ENCODE peak calls at places on chromosomes 5 and 9, in four cellular contexts. C is left ventricle myocardium inferior, O is HL-60, U is breast epithelium. S is an unnamed sample.

GRCh38 chr5:490116-491094 is 33.8 kb downstream of the SLC9A3 start:
- DNase-seq in C (no peak), O (no peak), U (no peak), S (no peak)

GRCh38 chr9:102855646-102856045 is 139.5 kb upstream of the CYLC2 start:
- DNase-seq in C (no peak), O (no peak), U (no peak), S (no peak)

GRCh38 chr5:73007051-73007450 is 51.2 kb downstream of the FCHO2 start:
- DNase-seq in C (no peak), O (no peak), U (no peak), S (no peak)

GRCh38 chr5:79842991-79843390 is 148.1 kb downstream of the MTX3 start:
- DNase-seq in C (no peak), O (no peak), U (no peak), S (no peak)

GRCh38 chr9:35619800-35620158 is 1.6 kb upstream of the CD72 start:
- DNase-seq in C (no peak), O (no peak), U (no peak), S (no peak)

GRCh38 chr5:125551246-125551645 is 804.8 kb upstream of the ZNF608 start:
- DNase-seq in C (no peak), O (no peak), U (no peak), S (no peak)

GRCh38 chr9:96612966-96613589 is 6.6 kb downstream of the CDC14B start:
- DNase-seq in C (no peak), O (no peak), U (no peak), S (no peak)

GRCh38 chr9:126756876-126757415 is 47.9 kb upstream of the ZBTB43 start:
- DNase-seq in C (no peak), O (no peak), U (peak; percentile 46), S (no peak)

GRCh38 chr5:109191153-109191558 is 218.6 kb downstream of the PJA2 start:
- DNase-seq in C (no peak), O (no peak), U (no peak), S (no peak)

GRCh38 chr5:72598461-72599433 is 91.5 kb upstream of the ZNF366 start:
- DNase-seq in C (no peak), O (peak; percentile 41), U (no peak), S (no peak)

GRCh38 chr9:96192710-96193109 is 109.3 kb downstream of the HSD17B3 start:
- DNase-seq in C (no peak), O (no peak), U (no peak), S (no peak)

GRCh38 chr5:140176028-140176382 is 1.0 kb downstream of the CYSTM1 start:
- DNase-seq in C (no peak), O (peak; percentile 22), U (no peak), S (no peak)

GRCh38 chr5:111072949-111073682 is 1.6 kb downstream of the TSLP start:
- DNase-seq in C (peak; percentile 71), O (no peak), U (peak; percentile 62), S (peak; percentile 73)

GRCh38 chr9:68702493-68702892 is 2.5 kb upstream of the PIP5K1B start:
- DNase-seq in C (no peak), O (no peak), U (no peak), S (no peak)

GRCh38 chr5:71899865-71900342 is 180.8 kb downstream of the CARTPT start:
- DNase-seq in C (peak; percentile 35), O (no peak), U (no peak), S (no peak)

GRCh38 chr9:92754091-92754740 is 10.4 kb downstream of the BICD2 start:
- DNase-seq in C (no peak), O (no peak), U (no peak), S (no peak)

GRCh38 chr9:134347996-134348395 is 21.7 kb downstream of the RXRA start:
- DNase-seq in C (no peak), O (no peak), U (no peak), S (no peak)

GRCh38 chr9:93223241-93224180 is 39.6 kb downstream of the WNK2 start:
- DNase-seq in C (no peak), O (no peak), U (no peak), S (no peak)

GRCh38 chr5:159915913-159916840 is at the start of gene ADRA1B:
- DNase-seq in C (peak; percentile 79), O (peak; percentile 12), U (no peak), S (peak; percentile 76)

GRCh38 chr9:33480094-33480493 is 6.4 kb upstream of the NOL6 start:
- DNase-seq in C (no peak), O (no peak), U (no peak), S (no peak)

GRCh38 chr5:120613729-120614128 is 149.6 kb downstream of the PRR16 start:
- DNase-seq in C (no peak), O (no peak), U (no peak), S (no peak)

DNA sequence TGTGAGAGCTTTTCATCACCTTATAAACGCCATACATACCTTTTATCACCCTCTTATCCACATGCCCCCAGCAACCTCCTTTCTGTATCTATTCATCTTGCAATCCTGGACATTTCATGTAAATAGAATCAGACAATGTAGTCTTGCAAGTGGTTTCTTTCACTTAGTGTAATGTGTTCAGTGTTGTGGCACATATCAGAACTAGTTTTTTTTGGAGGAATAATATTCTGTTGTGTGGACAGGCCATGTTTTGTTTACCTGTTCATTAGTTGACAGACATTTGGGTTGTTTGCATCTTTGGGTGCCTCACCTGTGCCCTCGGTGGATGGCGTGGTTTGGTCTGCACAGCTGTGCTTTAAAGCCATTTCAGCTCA is 1.3 kb downstream of the SQSTM1 start:
- DNase-seq in C (no peak), O (no peak), U (no peak), S (peak; percentile 16)
- H3K27ac ChIP-seq in C (peak overlapping the region; percentile 98), O (peak overlapping the region; percentile 15), U (peak overlapping the region; percentile 41), S (peak overlapping the region; percentile 100)

DNA sequence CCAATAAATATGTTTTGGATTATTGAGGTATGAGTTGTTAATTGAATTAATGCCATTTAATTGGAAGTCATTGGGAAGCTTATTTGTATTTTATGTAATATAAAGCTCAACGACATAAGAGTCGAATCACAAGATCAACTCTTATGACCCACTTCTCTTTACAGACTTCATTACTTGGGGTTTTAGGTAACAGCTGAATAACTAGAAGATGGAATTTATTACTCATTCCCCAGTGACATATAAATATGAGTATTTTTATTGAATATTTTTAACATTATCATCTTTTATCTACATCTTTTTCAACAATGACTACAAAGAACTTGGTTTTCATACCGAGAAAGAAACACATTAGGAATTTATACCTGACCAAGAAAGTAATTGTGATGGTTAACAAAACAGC is 21.1 kb downstream of the HMGCR start:
- DNase-seq in C (no peak), O (no peak), U (no peak), S (no peak)
- H3K27ac ChIP-seq in C (no peak overlapping the region), O (no peak overlapping the region), U (no peak overlapping the region), S (no peak overlapping the region)

DNA sequence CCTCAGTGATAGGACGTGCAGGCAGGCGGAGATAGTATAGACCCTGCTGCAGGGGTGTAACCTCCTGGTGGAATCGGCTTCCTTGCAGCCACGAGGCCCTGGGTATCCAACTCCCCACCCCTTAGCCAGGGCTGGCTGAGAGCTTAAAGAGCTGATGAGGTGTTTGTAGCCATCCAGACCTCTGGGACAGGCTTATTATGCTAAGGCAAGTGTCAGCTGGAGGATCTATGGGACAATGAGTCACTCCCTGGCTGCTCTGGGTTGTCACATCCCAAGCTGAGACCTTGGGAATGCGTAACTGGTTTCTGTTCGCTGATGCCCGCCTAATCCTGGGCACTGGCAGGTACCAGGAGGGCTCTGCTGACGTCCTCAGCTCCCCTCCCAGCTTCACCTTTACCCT is 38.9 kb downstream of the DAB2IP start:
- DNase-seq in C (peak; percentile 9), O (no peak), U (no peak), S (peak; percentile 39)
- H3K27ac ChIP-seq in C (peak overlapping the region; percentile 21), O (no peak overlapping the region), U (no peak overlapping the region), S (no peak overlapping the region)

DNA sequence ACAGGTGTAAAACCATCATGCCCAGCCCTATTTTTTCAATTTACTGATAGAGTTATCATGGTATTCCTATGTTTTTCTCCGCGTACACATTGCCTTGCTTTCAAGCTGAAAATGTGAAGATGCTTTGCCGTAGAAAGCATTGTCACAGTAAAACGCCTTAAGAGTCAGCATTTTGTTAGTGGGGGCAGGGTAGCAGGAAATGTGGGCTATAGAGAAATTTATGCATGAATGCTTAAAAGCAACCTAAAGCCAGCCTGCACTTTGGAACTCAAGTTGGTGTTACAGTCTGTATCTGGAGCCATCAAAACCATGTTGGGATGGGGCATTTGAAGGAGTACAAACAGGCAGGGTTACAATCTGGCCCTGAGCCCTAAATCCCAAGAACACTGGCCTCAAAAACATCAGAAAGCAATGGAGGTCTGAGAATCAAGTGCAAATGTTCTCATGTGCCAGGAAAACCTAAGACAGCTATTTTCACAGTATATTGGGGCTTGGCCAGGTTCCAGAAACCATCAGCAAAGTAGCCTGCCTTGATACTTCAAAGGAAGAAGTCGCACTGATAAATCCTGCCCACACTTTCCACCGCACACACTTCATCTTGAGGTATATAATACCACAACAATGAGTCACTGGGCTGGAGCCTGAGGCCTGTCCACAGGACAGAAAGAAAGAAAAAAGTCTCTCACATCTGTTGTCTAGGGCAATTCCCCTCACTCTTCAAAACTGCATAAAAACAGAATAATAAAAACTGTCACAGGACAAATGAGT is 313.8 kb downstream of the ENC1 start:
- DNase-seq in C (no peak), O (peak; percentile 31), U (no peak), S (no peak)
- H3K27ac ChIP-seq in C (no peak overlapping the region), O (no peak overlapping the region), U (no peak overlapping the region), S (no peak overlapping the region)

GRCh38 chr9:20701058-20701457 is 17.0 kb downstream of the FOCAD start:
- DNase-seq in C (no peak), O (no peak), U (no peak), S (no peak)

GRCh38 chr9:20703146-20703545 is 19.1 kb downstream of the FOCAD start:
- DNase-seq in C (no peak), O (no peak), U (no peak), S (no peak)

GRCh38 chr9:20707708-20708107 is 23.6 kb downstream of the FOCAD start:
- DNase-seq in C (no peak), O (no peak), U (no peak), S (no peak)

GRCh38 chr9:20698799-20699198 is 14.7 kb downstream of the FOCAD start:
- DNase-seq in C (no peak), O (no peak), U (no peak), S (no peak)

DNA sequence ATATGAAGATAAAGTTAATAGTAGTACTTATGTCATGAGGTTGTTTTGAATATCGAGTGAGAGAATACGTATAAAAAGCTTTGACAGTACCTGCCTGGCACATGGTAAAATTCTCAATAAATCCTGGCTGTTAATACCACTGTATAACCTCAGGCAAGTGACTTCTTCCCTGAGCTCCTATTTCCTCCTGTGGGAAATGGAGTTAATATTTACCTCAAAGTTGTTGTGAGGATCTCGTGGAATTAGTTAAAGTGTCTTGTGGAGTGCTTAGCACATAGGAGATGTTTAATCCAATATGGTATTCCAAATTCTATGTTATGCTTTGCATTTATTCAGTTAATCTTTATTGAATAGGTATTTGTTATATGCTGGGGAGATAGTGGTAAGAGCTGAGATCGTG is 18.5 kb downstream of the FOCAD start:
- DNase-seq in C (no peak), O (no peak), U (no peak), S (no peak)
- H3K27ac ChIP-seq in C (no peak overlapping the region), O (no peak overlapping the region), U (no peak overlapping the region), S (no peak overlapping the region)

GRCh38 chr5:134634227-134634626 is 1.6 kb upstream of the SAR1B start:
- DNase-seq in C (no peak), O (no peak), U (no peak), S (no peak)
- H3K27ac ChIP-seq in C (no peak overlapping the region), O (no peak overlapping the region), U (no peak overlapping the region), S (no peak overlapping the region)